ENCODE peak calls at places on chromosomes 6 and 20, in ten cellular contexts. One of them, this sample, is unnamed.

GRCh38 chr6:21781075-21781474 is 187.5 kb downstream of the SOX4 start:
- DNase-seq in choroid plexus epithelial cell: no peak
- DNase-seq in tibial nerve: no peak
- DNase-seq in heart left ventricle: no peak
- DNase-seq in H9: no peak
- DNase-seq in GM12864: no peak
- DNase-seq in fibroblast of pulmonary artery: no peak
- DNase-seq in A549: no peak
- DNase-seq in cardiac fibroblast: no peak
- DNase-seq in lower leg skin: no peak
- DNase-seq in this sample: no peak

GRCh38 chr6:26311385-26312095 is 53.5 kb upstream of the BTN3A2 start:
- DNase-seq in H9: peak
- DNase-seq in fibroblast of pulmonary artery: peak
- DNase-seq in choroid plexus epithelial cell: peak
- DNase-seq in A549: no peak
- DNase-seq in heart left ventricle: no peak
- DNase-seq in tibial nerve: peak
- DNase-seq in cardiac fibroblast: peak
- DNase-seq in lower leg skin: no peak
- DNase-seq in GM12864: peak
- DNase-seq in this sample: peak

GRCh38 chr20:25073544-25073943 is 8.4 kb downstream of the VSX1 start:
- DNase-seq in H9: peak
- DNase-seq in choroid plexus epithelial cell: no peak
- DNase-seq in lower leg skin: peak
- DNase-seq in tibial nerve: no peak
- DNase-seq in fibroblast of pulmonary artery: no peak
- DNase-seq in heart left ventricle: no peak
- DNase-seq in A549: no peak
- DNase-seq in GM12864: no peak
- DNase-seq in cardiac fibroblast: no peak
- DNase-seq in this sample: no peak

GRCh38 chr6:149967591-149967990 is 3.8 kb downstream of the ULBP1 start:
- DNase-seq in GM12864: no peak
- DNase-seq in H9: no peak
- DNase-seq in tibial nerve: no peak
- DNase-seq in A549: no peak
- DNase-seq in choroid plexus epithelial cell: no peak
- DNase-seq in cardiac fibroblast: no peak
- DNase-seq in lower leg skin: peak
- DNase-seq in heart left ventricle: no peak
- DNase-seq in fibroblast of pulmonary artery: no peak
- DNase-seq in this sample: no peak

GRCh38 chr20:38737887-38738286 is 10.4 kb upstream of the ACTR5 start:
- DNase-seq in A549: no peak
- DNase-seq in choroid plexus epithelial cell: no peak
- DNase-seq in GM12864: no peak
- DNase-seq in H9: no peak
- DNase-seq in lower leg skin: no peak
- DNase-seq in fibroblast of pulmonary artery: no peak
- DNase-seq in cardiac fibroblast: no peak
- DNase-seq in heart left ventricle: no peak
- DNase-seq in tibial nerve: no peak
- DNase-seq in this sample: no peak

GRCh38 chr20:32438331-32438858 is 80.3 kb downstream of the ASXL1 start:
- DNase-seq in lower leg skin: peak
- DNase-seq in choroid plexus epithelial cell: no peak
- DNase-seq in A549: no peak
- DNase-seq in GM12864: no peak
- DNase-seq in H9: no peak
- DNase-seq in heart left ventricle: no peak
- DNase-seq in cardiac fibroblast: no peak
- DNase-seq in fibroblast of pulmonary artery: no peak
- DNase-seq in tibial nerve: no peak
- DNase-seq in this sample: no peak

GRCh38 chr6:33105916-33106871 is 30.4 kb downstream of the HLA-DPB1 start:
- DNase-seq in lower leg skin: peak
- DNase-seq in GM12864: no peak
- DNase-seq in fibroblast of pulmonary artery: no peak
- DNase-seq in A549: no peak
- DNase-seq in H9: peak
- DNase-seq in tibial nerve: no peak
- DNase-seq in cardiac fibroblast: no peak
- DNase-seq in choroid plexus epithelial cell: no peak
- DNase-seq in heart left ventricle: no peak
- DNase-seq in this sample: no peak

GRCh38 chr6:105431226-105431625 is 28.3 kb upstream of the PREP start:
- DNase-seq in heart left ventricle: no peak
- DNase-seq in GM12864: peak
- DNase-seq in fibroblast of pulmonary artery: peak
- DNase-seq in H9: no peak
- DNase-seq in choroid plexus epithelial cell: peak
- DNase-seq in cardiac fibroblast: peak
- DNase-seq in lower leg skin: no peak
- DNase-seq in tibial nerve: peak
- DNase-seq in A549: peak
- DNase-seq in this sample: peak

GRCh38 chr6:46882622-46883021 is 39.1 kb downstream of the ADGRF5 start:
- DNase-seq in H9: no peak
- DNase-seq in tibial nerve: no peak
- DNase-seq in heart left ventricle: no peak
- DNase-seq in fibroblast of pulmonary artery: no peak
- DNase-seq in lower leg skin: no peak
- DNase-seq in A549: no peak
- DNase-seq in GM12864: no peak
- DNase-seq in choroid plexus epithelial cell: no peak
- DNase-seq in cardiac fibroblast: no peak
- DNase-seq in this sample: no peak

GRCh38 chr20:2984028-2984501 is 59.4 kb upstream of the GNRH2 start:
- DNase-seq in A549: no peak
- DNase-seq in cardiac fibroblast: no peak
- DNase-seq in lower leg skin: no peak
- DNase-seq in heart left ventricle: no peak
- DNase-seq in choroid plexus epithelial cell: peak
- DNase-seq in GM12864: no peak
- DNase-seq in tibial nerve: no peak
- DNase-seq in fibroblast of pulmonary artery: no peak
- DNase-seq in H9: no peak
- DNase-seq in this sample: no peak

GRCh38 chr6:157263146-157263545 is 60.2 kb downstream of the TMEM242 start:
- DNase-seq in tibial nerve: no peak
- DNase-seq in GM12864: no peak
- DNase-seq in heart left ventricle: no peak
- DNase-seq in cardiac fibroblast: no peak
- DNase-seq in fibroblast of pulmonary artery: no peak
- DNase-seq in H9: no peak
- DNase-seq in A549: no peak
- DNase-seq in lower leg skin: no peak
- DNase-seq in choroid plexus epithelial cell: no peak
- DNase-seq in this sample: no peak

GRCh38 chr6:119162134-119162761 is 83.8 kb upstream of the FAM184A start:
- DNase-seq in heart left ventricle: no peak
- DNase-seq in A549: no peak
- DNase-seq in choroid plexus epithelial cell: no peak
- DNase-seq in fibroblast of pulmonary artery: no peak
- DNase-seq in GM12864: no peak
- DNase-seq in lower leg skin: no peak
- DNase-seq in cardiac fibroblast: no peak
- DNase-seq in H9: no peak
- DNase-seq in tibial nerve: no peak
- DNase-seq in this sample: no peak

GRCh38 chr6:37454420-37455125 is 21.6 kb downstream of the CMTR1 start:
- DNase-seq in A549: no peak
- DNase-seq in cardiac fibroblast: no peak
- DNase-seq in H9: no peak
- DNase-seq in tibial nerve: no peak
- DNase-seq in choroid plexus epithelial cell: no peak
- DNase-seq in heart left ventricle: no peak
- DNase-seq in fibroblast of pulmonary artery: no peak
- DNase-seq in GM12864: no peak
- DNase-seq in lower leg skin: peak
- DNase-seq in this sample: peak

GRCh38 chr6:8674088-8674487 is 238.7 kb upstream of the SLC35B3 start:
- DNase-seq in A549: no peak
- DNase-seq in cardiac fibroblast: no peak
- DNase-seq in tibial nerve: no peak
- DNase-seq in choroid plexus epithelial cell: no peak
- DNase-seq in heart left ventricle: no peak
- DNase-seq in H9: no peak
- DNase-seq in lower leg skin: no peak
- DNase-seq in fibroblast of pulmonary artery: no peak
- DNase-seq in GM12864: no peak
- DNase-seq in this sample: no peak

GRCh38 chr6:31087494-31088089 is 24.8 kb downstream of the C6orf15 start:
- DNase-seq in GM12864: peak
- DNase-seq in heart left ventricle: peak
- DNase-seq in choroid plexus epithelial cell: peak
- DNase-seq in tibial nerve: peak
- DNase-seq in A549: peak
- DNase-seq in fibroblast of pulmonary artery: peak
- DNase-seq in H9: peak
- DNase-seq in cardiac fibroblast: peak
- DNase-seq in lower leg skin: peak
- DNase-seq in this sample: peak

GRCh38 chr6:21856096-21856825 is 262.7 kb downstream of the SOX4 start:
- DNase-seq in lower leg skin: no peak
- DNase-seq in A549: peak
- DNase-seq in GM12864: no peak
- DNase-seq in H9: no peak
- DNase-seq in cardiac fibroblast: peak
- DNase-seq in choroid plexus epithelial cell: peak
- DNase-seq in tibial nerve: no peak
- DNase-seq in heart left ventricle: no peak
- DNase-seq in fibroblast of pulmonary artery: peak
- DNase-seq in this sample: peak

GRCh38 chr6:83815631-83816030 is 37.5 kb upstream of the RIPPLY2 start:
- DNase-seq in H9: no peak
- DNase-seq in fibroblast of pulmonary artery: peak
- DNase-seq in heart left ventricle: no peak
- DNase-seq in choroid plexus epithelial cell: peak
- DNase-seq in lower leg skin: no peak
- DNase-seq in tibial nerve: no peak
- DNase-seq in A549: no peak
- DNase-seq in GM12864: no peak
- DNase-seq in cardiac fibroblast: peak
- DNase-seq in this sample: no peak
- TF ChIP-seq CTCF in H9: no peak
- TF ChIP-seq CTCF in fibroblast of pulmonary artery: no peak
- TF ChIP-seq CTCF in heart left ventricle: no peak
- TF ChIP-seq CTCF in choroid plexus epithelial cell: no peak
- TF ChIP-seq CTCF in lower leg skin: no peak
- TF ChIP-seq CTCF in tibial nerve: no peak
- TF ChIP-seq CTCF in A549: no peak
- TF ChIP-seq CTCF in GM12864: no peak
- TF ChIP-seq CTCF in cardiac fibroblast: no peak
- TF ChIP-seq CTCF in this sample: no peak

DNA sequence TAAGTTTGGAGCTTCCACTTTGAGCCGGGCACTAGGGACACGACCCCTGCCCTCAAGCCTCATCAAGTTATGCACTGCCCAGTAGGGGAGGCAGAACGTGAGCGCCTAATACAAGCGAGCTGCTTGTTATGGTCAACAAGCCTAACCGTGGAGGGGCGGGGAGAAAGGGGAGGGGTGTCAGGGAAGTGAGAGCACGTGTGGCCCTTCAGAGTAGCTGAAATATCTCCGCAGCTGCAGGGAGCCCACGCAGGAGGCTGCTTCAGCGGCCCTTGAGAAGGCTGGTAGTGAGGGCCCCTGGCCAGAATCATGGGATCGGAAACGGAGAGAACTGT is 713 bp downstream of the ALDH5A1 start:
- DNase-seq in H9: peak
- DNase-seq in heart left ventricle: peak
- DNase-seq in lower leg skin: peak
- DNase-seq in A549: peak
- DNase-seq in choroid plexus epithelial cell: peak
- DNase-seq in tibial nerve: peak
- DNase-seq in cardiac fibroblast: peak
- DNase-seq in GM12864: no peak
- DNase-seq in fibroblast of pulmonary artery: peak
- DNase-seq in this sample: peak
- TF ChIP-seq CTCF in H9: no peak
- TF ChIP-seq CTCF in heart left ventricle: no peak
- TF ChIP-seq CTCF in lower leg skin: no peak
- TF ChIP-seq CTCF in A549: no peak
- TF ChIP-seq CTCF in choroid plexus epithelial cell: no peak
- TF ChIP-seq CTCF in tibial nerve: no peak
- TF ChIP-seq CTCF in cardiac fibroblast: no peak
- TF ChIP-seq CTCF in GM12864: no peak
- TF ChIP-seq CTCF in fibroblast of pulmonary artery: no peak
- TF ChIP-seq CTCF in this sample: no peak

GRCh38 chr20:50338479-50339195 is 148.0 kb downstream of the CEBPB start:
- DNase-seq in fibroblast of pulmonary artery: no peak
- DNase-seq in cardiac fibroblast: no peak
- DNase-seq in lower leg skin: peak
- DNase-seq in heart left ventricle: no peak
- DNase-seq in choroid plexus epithelial cell: peak
- DNase-seq in H9: peak
- DNase-seq in A549: no peak
- DNase-seq in GM12864: peak
- DNase-seq in tibial nerve: no peak
- DNase-seq in this sample: peak
- TF ChIP-seq CTCF in fibroblast of pulmonary artery: no peak
- TF ChIP-seq CTCF in cardiac fibroblast: no peak
- TF ChIP-seq CTCF in lower leg skin: no peak
- TF ChIP-seq CTCF in heart left ventricle: no peak
- TF ChIP-seq CTCF in choroid plexus epithelial cell: no peak
- TF ChIP-seq CTCF in H9: peak
- TF ChIP-seq CTCF in A549: no peak
- TF ChIP-seq CTCF in GM12864: peak
- TF ChIP-seq CTCF in tibial nerve: no peak
- TF ChIP-seq CTCF in this sample: no peak

DNA sequence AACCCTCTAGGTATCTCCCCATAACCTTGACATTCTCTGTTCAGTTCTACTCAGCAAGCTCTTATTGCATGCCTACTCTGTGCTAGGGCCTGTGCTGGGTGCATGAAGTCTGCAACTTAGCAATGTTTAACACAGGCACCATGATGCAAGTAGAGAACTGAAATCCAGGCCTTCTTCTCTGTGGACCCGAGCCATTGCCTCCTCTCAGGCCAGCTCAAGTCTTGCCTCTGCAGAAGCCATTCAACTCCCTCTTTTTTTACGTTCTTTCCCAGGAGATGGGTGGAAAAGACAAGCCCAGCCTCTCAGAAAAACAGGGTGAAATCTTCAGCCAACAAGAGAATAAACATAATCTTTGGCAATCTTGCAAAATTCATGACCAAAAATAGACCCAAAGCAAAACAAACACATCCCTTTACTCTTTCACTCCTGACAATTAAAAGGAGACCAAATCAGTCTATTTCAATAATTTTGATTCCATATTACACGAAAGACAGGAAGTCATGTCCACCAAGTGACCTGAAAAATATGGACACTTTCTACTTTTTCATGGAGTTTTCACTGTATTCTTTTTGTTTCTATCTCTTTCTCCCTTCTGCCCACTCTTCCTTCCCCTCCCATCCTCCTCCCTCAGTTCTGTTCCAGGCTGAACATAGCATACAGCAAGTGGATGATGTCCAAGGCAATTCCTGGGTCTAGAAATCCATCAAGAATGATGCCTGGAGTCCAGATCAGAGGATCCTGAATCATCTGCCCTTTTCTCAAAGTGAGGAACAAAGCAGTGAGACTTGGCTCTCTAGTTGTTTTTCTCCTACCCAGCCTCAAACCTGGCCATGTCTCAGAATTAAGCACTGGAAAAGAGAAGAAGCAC is 45.4 kb upstream of the MOCS1 start:
- DNase-seq in tibial nerve: peak
- DNase-seq in GM12864: no peak
- DNase-seq in heart left ventricle: no peak
- DNase-seq in A549: no peak
- DNase-seq in cardiac fibroblast: no peak
- DNase-seq in fibroblast of pulmonary artery: no peak
- DNase-seq in H9: no peak
- DNase-seq in choroid plexus epithelial cell: no peak
- DNase-seq in lower leg skin: no peak
- DNase-seq in this sample: no peak
- TF ChIP-seq CTCF in tibial nerve: no peak
- TF ChIP-seq CTCF in GM12864: no peak
- TF ChIP-seq CTCF in heart left ventricle: no peak
- TF ChIP-seq CTCF in A549: no peak
- TF ChIP-seq CTCF in cardiac fibroblast: no peak
- TF ChIP-seq CTCF in fibroblast of pulmonary artery: no peak
- TF ChIP-seq CTCF in H9: no peak
- TF ChIP-seq CTCF in choroid plexus epithelial cell: no peak
- TF ChIP-seq CTCF in lower leg skin: no peak
- TF ChIP-seq CTCF in this sample: no peak

This sample was measured in astrocyte of the spinal cord.